ENCODE peak calls at places on chromosomes 3 and 15, in ten cellular contexts. H is heart right ventricle; Q is CD8-positive, alpha-beta memory T cell; S is stomach; M is endothelial cell of umbilical vein; U is body of pancreas; A is psoas muscle; G is left ventricle myocardium inferior; W is iPS DF 6.9; E is ovary. L is an unnamed sample.

GRCh38 chr3:88057650-88058321 is 1.0 kb downstream of the CGGBP1 start:
- DNase-seq in H (peak; percentile 8), Q (no peak), S (no peak), M (peak; percentile 56), U (no peak), A (no peak), G (no peak), W (no peak), E (no peak), L (no peak)

GRCh38 chr3:156059950-156060501 is 60.4 kb upstream of the KCNAB1 start:
- DNase-seq in H (no peak), Q (no peak), S (no peak), M (no peak), U (no peak), A (no peak), G (no peak), W (no peak), E (no peak), L (no peak)

GRCh38 chr3:10988003-10988402 is 4.5 kb upstream of the SLC6A1 start:
- DNase-seq in H (no peak), Q (no peak), S (no peak), M (no peak), U (no peak), A (no peak), G (no peak), W (no peak), E (no peak), L (no peak)

GRCh38 chr3:61537366-61537765 is 24.0 kb upstream of the PTPRG start:
- DNase-seq in H (peak; percentile 10), Q (no peak), S (no peak), M (no peak), U (no peak), A (no peak), G (no peak), W (no peak), E (no peak), L (no peak)

GRCh38 chr15:90780916-90781315 is 63.8 kb downstream of the BLM start:
- DNase-seq in H (no peak), Q (no peak), S (no peak), M (no peak), U (no peak), A (no peak), G (no peak), W (no peak), E (no peak), L (no peak)

GRCh38 chr3:15205934-15206661 is at the start of gene CAPN7:
- DNase-seq in H (peak; percentile 93), Q (peak; percentile 94), S (peak; percentile 98), M (peak; percentile 98), U (peak; percentile 96), A (peak; percentile 98), G (peak; percentile 96), W (peak; percentile 35), E (peak; percentile 93), L (peak; percentile 95)

GRCh38 chr3:52527732-52528595 is 5.7 kb downstream of the NT5DC2 start:
- DNase-seq in H (no peak), Q (no peak), S (no peak), M (no peak), U (no peak), A (no peak), G (peak; percentile 14), W (no peak), E (no peak), L (no peak)

GRCh38 chr3:134317106-134317947 is 56.9 kb downstream of the AMOTL2 start:
- DNase-seq in H (no peak), Q (no peak), S (no peak), M (no peak), U (no peak), A (no peak), G (no peak), W (no peak), E (no peak), L (no peak)

GRCh38 chr15:78644979-78645378 is 4.0 kb upstream of the CHRNB4 start:
- DNase-seq in H (no peak), Q (no peak), S (no peak), M (no peak), U (no peak), A (no peak), G (no peak), W (no peak), E (no peak), L (no peak)

GRCh38 chr3:184570035-184570434 is 8.4 kb downstream of the EPHB3 start:
- DNase-seq in H (no peak), Q (no peak), S (no peak), M (no peak), U (no peak), A (no peak), G (no peak), W (no peak), E (no peak), L (no peak)

GRCh38 chr15:40511093-40511471 is 40.3 kb downstream of the CHST14 start:
- DNase-seq in H (no peak), Q (peak; percentile 59), S (no peak), M (no peak), U (no peak), A (no peak), G (no peak), W (no peak), E (no peak), L (no peak)

GRCh38 chr15:72341361-72341760 is 21.4 kb upstream of the CELF6 start:
- DNase-seq in H (no peak), Q (no peak), S (no peak), M (no peak), U (no peak), A (no peak), G (no peak), W (peak; percentile 39), E (no peak), L (no peak)

GRCh38 chr3:138646008-138646407 is 37.4 kb downstream of the FAIM start:
- DNase-seq in H (no peak), Q (no peak), S (no peak), M (no peak), U (no peak), A (no peak), G (no peak), W (no peak), E (no peak), L (no peak)

GRCh38 chr3:138646527-138646926 is 38.0 kb downstream of the FAIM start:
- DNase-seq in H (no peak), Q (no peak), S (no peak), M (no peak), U (no peak), A (no peak), G (no peak), W (no peak), E (no peak), L (no peak)

GRCh38 chr3:138653567-138653966 is 45.0 kb downstream of the FAIM start:
- DNase-seq in H (no peak), Q (no peak), S (no peak), M (no peak), U (peak; percentile 27), A (no peak), G (no peak), W (no peak), E (peak; percentile 10), L (no peak)

DNA sequence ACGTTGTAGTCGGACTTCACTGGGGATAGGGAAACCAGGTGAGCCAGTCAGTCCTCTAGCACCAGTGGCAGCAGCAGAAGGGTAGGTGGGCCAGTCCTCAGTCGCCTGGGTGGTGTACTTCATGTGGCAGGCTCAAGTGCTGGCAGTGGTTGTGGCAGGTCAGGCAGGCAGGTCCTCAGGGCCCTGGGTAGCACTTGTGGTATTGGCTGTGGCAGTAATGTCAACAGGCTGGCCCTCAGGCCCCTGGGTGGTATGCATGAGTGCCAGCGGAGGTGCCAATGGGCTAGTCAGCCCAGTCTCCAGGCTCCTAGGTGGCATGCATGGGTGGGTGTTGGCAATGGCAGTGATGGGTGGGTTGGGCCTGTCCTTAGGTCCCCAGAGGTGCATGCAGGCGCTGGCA is 40.6 kb downstream of the FAIM start:
- DNase-seq in H (no peak), Q (no peak), S (no peak), M (no peak), U (no peak), A (no peak), G (no peak), W (no peak), E (no peak), L (no peak)
- H3K9me3 ChIP-seq in H (peaks cover 36% of the 10 kb centered on the region), Q (peaks cover 7% of the 10 kb centered on the region), S (peaks cover 47% of the 10 kb centered on the region), M (no peaks in the 10 kb centered on the region), U (no peaks in the 10 kb centered on the region), A (peaks cover 21% of the 10 kb centered on the region), G (peaks cover 40% of the 10 kb centered on the region), W (peaks cover 4% of the 10 kb centered on the region), E (no peaks in the 10 kb centered on the region), L (no peaks in the 10 kb centered on the region)

DNA sequence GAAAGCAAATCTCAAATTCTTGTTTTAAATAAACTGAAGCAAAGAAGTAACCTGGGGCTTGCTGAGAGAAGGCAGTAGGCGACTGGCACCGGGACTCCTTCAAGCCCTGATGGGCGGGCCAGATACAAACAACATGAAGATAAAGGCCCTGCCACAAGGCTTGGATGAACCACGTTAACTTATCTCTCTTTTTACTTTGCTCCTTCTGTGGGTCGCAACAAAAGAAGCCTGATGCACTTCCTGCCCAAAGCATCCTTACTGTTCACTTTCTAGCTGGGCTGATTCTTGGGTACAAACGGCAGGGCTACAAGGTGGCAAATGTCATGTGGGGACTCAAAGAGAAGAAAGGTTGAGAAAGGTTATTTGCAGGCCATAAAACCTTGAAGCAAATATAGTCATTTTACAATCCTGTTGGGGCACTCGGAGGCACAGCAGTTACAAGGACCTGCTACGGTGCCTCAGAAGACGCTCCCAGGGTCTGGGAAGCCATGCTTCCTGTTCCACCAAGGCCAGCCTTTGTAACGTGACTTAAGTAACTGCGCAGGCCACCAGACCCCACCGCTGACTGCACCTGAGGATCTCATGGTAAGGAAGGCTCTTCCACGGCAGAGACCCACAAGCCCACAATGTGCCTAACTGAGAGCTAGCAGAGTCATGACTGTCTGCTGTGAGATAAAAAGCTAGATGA is 71.1 kb downstream of the CHSY1 start:
- DNase-seq in H (no peak), Q (peak; percentile 46), S (no peak), M (no peak), U (no peak), A (no peak), G (no peak), W (no peak), E (no peak), L (no peak)
- H3K9me3 ChIP-seq in H (no peaks in the 10 kb centered on the region), Q (no peaks in the 10 kb centered on the region), S (no peaks in the 10 kb centered on the region), M (no peaks in the 10 kb centered on the region), U (no peaks in the 10 kb centered on the region), A (no peaks in the 10 kb centered on the region), G (peaks cover 6% of the 10 kb centered on the region), W (no peaks in the 10 kb centered on the region), E (no peaks in the 10 kb centered on the region), L (no peaks in the 10 kb centered on the region)

GRCh38 chr15:22240403-22240802 is 160.1 kb downstream of the OR4M2 start:
- DNase-seq in H (no peak), Q (no peak), S (no peak), M (no peak), U (no peak), A (no peak), G (no peak), W (no peak), E (no peak), L (no peak)
- H3K9me3 ChIP-seq in H (no peaks in the 10 kb centered on the region), Q (no peaks in the 10 kb centered on the region), S (no peaks in the 10 kb centered on the region), M (peaks cover 23% of the 10 kb centered on the region), U (no peaks in the 10 kb centered on the region), A (no peaks in the 10 kb centered on the region), G (no peaks in the 10 kb centered on the region), W (peaks cover 7% of the 10 kb centered on the region), E (no peaks in the 10 kb centered on the region), L (no peaks in the 10 kb centered on the region)

DNA sequence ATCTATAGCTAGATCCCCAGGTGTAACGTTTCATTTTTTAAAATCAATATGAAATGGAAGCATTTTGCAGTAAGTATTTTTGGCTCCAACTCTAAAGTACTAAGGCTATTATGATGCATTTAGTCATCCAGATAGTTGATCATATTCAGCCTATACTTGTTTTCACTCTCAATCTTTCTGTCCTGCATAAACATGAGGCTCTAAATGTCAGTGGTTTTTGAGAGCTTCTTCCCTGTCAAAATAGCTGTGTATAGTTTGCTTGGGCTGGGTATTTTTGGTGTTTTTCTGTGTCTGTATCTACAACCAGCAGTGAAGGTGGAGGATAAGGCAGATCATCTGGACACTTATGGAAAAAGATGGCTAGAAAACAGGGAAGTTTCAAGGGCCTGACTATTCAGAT is 128.0 kb downstream of the LRRN1 start:
- DNase-seq in H (no peak), Q (no peak), S (no peak), M (no peak), U (no peak), A (no peak), G (no peak), W (no peak), E (no peak), L (no peak)
- H3K9me3 ChIP-seq in H (peaks cover 12% of the 10 kb centered on the region), Q (no peaks in the 10 kb centered on the region), S (peaks cover 21% of the 10 kb centered on the region), M (peaks cover 8% of the 10 kb centered on the region), U (no peaks in the 10 kb centered on the region), A (peaks cover 14% of the 10 kb centered on the region), G (peaks cover 16% of the 10 kb centered on the region), W (no peaks in the 10 kb centered on the region), E (no peaks in the 10 kb centered on the region), L (no peaks in the 10 kb centered on the region)